ENCODE peak calls at places on chromosome 20, in seven cellular contexts. T is neuronal stem cell, J is IMR-90, D is H1, M is mesendoderm, Z is trophoblast cell, A is mesenchymal stem cell. W is an unnamed sample.

GRCh38 chr20:32289661-32290431 is 12.4 kb downstream of the KIF3B start:
- DNase-seq in T (no peak), J (no peak), D (no peak), M (no peak), Z (no peak), A (no peak), W (no peak)

GRCh38 chr20:19903168-19903676 is 113.9 kb upstream of the NAA20 start:
- DNase-seq in T (no peak), J (peak; percentile 76), D (no peak), M (no peak), Z (no peak), A (peak; percentile 94), W (no peak)

GRCh38 chr20:53917145-53918009 is 153.0 kb downstream of the BCAS1 start:
- DNase-seq in T (no peak), J (no peak), D (no peak), M (peak; percentile 69), Z (peak; percentile 60), A (peak; percentile 84), W (no peak)

GRCh38 chr20:50804453-50805348 is 9.8 kb downstream of the BCAS4 start:
- DNase-seq in T (no peak), J (no peak), D (no peak), M (no peak), Z (peak; percentile 28), A (no peak), W (no peak)

GRCh38 chr20:32971703-32972161 is 32.5 kb downstream of the SUN5 start:
- DNase-seq in T (no peak), J (no peak), D (peak; percentile 46), M (no peak), Z (no peak), A (no peak), W (peak; percentile 22)

GRCh38 chr20:24616258-24617079 is 147.0 kb downstream of the SYNDIG1 start:
- DNase-seq in T (no peak), J (no peak), D (no peak), M (no peak), Z (no peak), A (no peak), W (no peak)

GRCh38 chr20:60559462-60559861 is 601.2 kb downstream of the CDH26 start:
- DNase-seq in T (peak; percentile 9), J (no peak), D (no peak), M (peak; percentile 53), Z (no peak), A (no peak), W (peak; percentile 66)

GRCh38 chr20:62587757-62588402 is 54.4 kb upstream of the SLCO4A1 start:
- DNase-seq in T (peak; percentile 41), J (no peak), D (peak; percentile 72), M (peak; percentile 31), Z (peak; percentile 7), A (no peak), W (no peak)

GRCh38 chr20:58111340-58112016 is 117.0 kb downstream of the ANKRD60 start:
- DNase-seq in T (no peak), J (no peak), D (peak; percentile 32), M (no peak), Z (peak; percentile 70), A (no peak), W (peak; percentile 8)

GRCh38 chr20:46240065-46240464 is 68.2 kb downstream of the CDH22 start:
- DNase-seq in T (no peak), J (no peak), D (no peak), M (no peak), Z (no peak), A (no peak), W (no peak)

GRCh38 chr20:17967595-17968365 is 814 bp downstream of the SNX5 start:
- DNase-seq in T (no peak), J (peak; percentile 63), D (no peak), M (peak; percentile 38), Z (peak; percentile 38), A (peak; percentile 72), W (no peak)

GRCh38 chr20:44154521-44155001 is 32.4 kb downstream of the JPH2 start:
- DNase-seq in T (no peak), J (no peak), D (no peak), M (peak; percentile 78), Z (peak; percentile 84), A (peak; percentile 7), W (no peak)

GRCh38 chr20:62947532-62948300 is 4.8 kb upstream of the SLC17A9 start:
- DNase-seq in T (no peak), J (no peak), D (no peak), M (no peak), Z (no peak), A (no peak), W (no peak)

GRCh38 chr20:23362392-23363256 is 642 bp downstream of the GZF1 start:
- DNase-seq in T (no peak), J (peak; percentile 28), D (no peak), M (peak; percentile 60), Z (peak; percentile 58), A (peak; percentile 67), W (no peak)

GRCh38 chr20:41499961-41500725 is 118.0 kb downstream of the CHD6 start:
- DNase-seq in T (no peak), J (no peak), D (no peak), M (peak; percentile 60), Z (peak; percentile 50), A (no peak), W (no peak)

GRCh38 chr20:61901421-61902212 is 164.1 kb downstream of the TAF4 start:
- DNase-seq in T (no peak), J (peak; percentile 4), D (no peak), M (no peak), Z (no peak), A (no peak), W (no peak)

GRCh38 chr20:54084727-54085368 is 14.5 kb upstream of the BCAS1 start:
- DNase-seq in T (no peak), J (no peak), D (no peak), M (no peak), Z (peak; percentile 16), A (no peak), W (no peak)

GRCh38 chr20:41359541-41360011 is 7.0 kb downstream of the EMILIN3 start:
- DNase-seq in T (no peak), J (no peak), D (no peak), M (no peak), Z (no peak), A (no peak), W (no peak)

GRCh38 chr20:39632757-39633156 is 670.6 kb downstream of the DHX35 start:
- DNase-seq in T (no peak), J (no peak), D (no peak), M (no peak), Z (no peak), A (no peak), W (no peak)

GRCh38 chr20:17807670-17808069 is 107.9 kb downstream of the BANF2 start:
- DNase-seq in T (no peak), J (peak; percentile 18), D (no peak), M (peak; percentile 14), Z (no peak), A (peak; percentile 28), W (no peak)

DNA sequence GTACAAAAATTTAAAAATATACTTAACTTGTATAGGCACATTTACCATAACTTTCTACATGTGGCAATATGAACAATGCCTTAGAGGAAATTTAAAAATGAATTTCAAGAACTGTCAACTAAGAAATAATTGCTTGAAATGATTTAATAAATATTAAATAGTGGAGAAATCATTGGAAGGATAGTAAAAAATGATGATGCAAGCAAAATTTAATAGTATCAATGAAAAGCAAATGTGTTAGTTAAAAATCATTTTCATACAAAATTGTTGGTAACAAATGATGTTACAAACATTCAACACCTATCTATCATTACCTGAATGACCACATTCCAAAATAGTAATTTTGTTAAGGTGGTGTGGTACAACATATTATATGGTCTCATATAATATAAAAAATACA is 331.0 kb downstream of the HAO1 start:
- DNase-seq in T (no peak), J (no peak), D (no peak), M (no peak), Z (no peak), A (no peak), W (no peak)
- H2BK120ac ChIP-seq in T (no peak overlapping the region), J (no peak overlapping the region), D (no peak overlapping the region), M (no peak overlapping the region), Z (no peak overlapping the region), A (no peak overlapping the region), W (no peak overlapping the region)

DNA sequence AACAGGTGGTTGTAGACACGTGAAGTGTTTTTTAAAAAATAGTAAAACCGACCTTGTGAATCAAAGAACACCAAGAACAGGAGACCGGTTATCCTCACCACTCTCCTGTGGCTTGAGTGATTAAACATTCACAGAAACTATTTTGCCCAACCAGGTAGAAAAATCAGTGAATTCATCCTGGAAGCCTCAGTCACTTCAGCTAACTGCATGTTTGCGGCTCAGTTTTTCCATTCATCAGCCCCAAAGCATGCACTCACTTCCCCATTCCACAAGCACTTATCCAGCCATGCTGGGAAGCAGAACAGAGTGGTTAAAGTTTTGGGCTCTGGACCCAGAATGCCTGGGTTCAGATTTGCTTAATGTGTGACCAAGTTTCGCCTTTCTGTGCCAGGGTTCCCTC is 2.4 kb downstream of the LRRN4 start:
- DNase-seq in T (no peak), J (peak; percentile 73), D (no peak), M (peak; percentile 77), Z (peak; percentile 66), A (peak; percentile 80), W (no peak)
- H2BK120ac ChIP-seq in T (no peak overlapping the region), J (peak overlapping the region; percentile 11), D (no peak overlapping the region), M (no peak overlapping the region), Z (no peak overlapping the region), A (peak overlapping the region; percentile 8), W (no peak overlapping the region)

GRCh38 chr20:14413835-14414234 is 76.4 kb upstream of the FLRT3 start:
- DNase-seq in T (no peak), J (no peak), D (no peak), M (no peak), Z (no peak), A (no peak), W (no peak)

GRCh38 chr20:14415492-14415891 is 78.1 kb upstream of the FLRT3 start:
- DNase-seq in T (no peak), J (no peak), D (no peak), M (peak; percentile 47), Z (no peak), A (no peak), W (no peak)

GRCh38 chr20:14414560-14414959 is 77.1 kb upstream of the FLRT3 start:
- DNase-seq in T (no peak), J (no peak), D (no peak), M (peak; percentile 36), Z (no peak), A (no peak), W (no peak)

DNA sequence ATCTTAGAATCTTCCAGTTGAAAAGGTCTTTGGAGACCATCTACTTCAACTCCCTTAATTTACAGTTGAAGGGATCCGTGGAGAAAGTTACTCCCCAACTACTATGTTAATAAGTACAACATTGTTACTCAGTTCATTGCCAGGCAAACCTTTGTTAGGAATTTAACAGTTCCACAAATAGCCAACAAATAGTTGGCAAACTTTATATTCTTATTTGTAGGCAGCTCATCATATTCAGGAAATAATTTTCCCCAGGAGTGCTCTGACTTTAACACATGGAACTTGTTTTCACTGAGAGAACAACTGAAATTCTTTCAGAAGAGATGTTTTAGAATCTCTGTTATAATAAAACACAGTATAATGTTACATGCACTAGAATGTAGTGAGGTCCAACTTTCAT is 81.0 kb upstream of the FLRT3 start:
- DNase-seq in T (no peak), J (no peak), D (no peak), M (no peak), Z (no peak), A (no peak), W (no peak)
- H2BK120ac ChIP-seq in T (no peak overlapping the region), J (no peak overlapping the region), D (no peak overlapping the region), M (no peak overlapping the region), Z (no peak overlapping the region), A (no peak overlapping the region), W (no peak overlapping the region)

DNA sequence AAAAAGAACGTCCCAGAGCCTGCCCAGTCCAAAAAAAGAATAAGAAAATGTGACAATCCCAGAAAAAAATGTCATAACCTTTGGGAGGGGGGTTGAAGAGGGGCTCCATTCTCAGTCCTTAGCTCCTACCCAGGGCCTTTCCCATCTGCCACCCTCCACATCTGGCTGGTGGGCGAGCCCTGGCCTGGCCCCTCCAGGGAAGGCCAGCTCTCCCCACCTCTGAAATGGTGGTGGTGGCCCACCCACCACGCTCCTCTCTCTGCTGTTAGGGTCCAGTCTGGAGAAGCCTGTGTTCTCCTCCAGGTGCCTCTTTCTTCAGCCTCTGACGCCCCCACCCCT is 415 bp downstream of the RGS19 start:
- DNase-seq in T (no peak), J (no peak), D (no peak), M (no peak), Z (no peak), A (no peak), W (no peak)
- H2BK120ac ChIP-seq in T (peak overlapping the region; percentile 81), J (no peak overlapping the region), D (no peak overlapping the region), M (no peak overlapping the region), Z (no peak overlapping the region), A (peak overlapping the region; percentile 88), W (no peak overlapping the region)

W was measured in H9.